ENCODE peak calls at places on chromosomes 3 and 15, in six cellular contexts. Z is fibroblast of lung; R is tibial artery; K is stimulated activated CD8-positive, alpha-beta memory T cell treated with anti-CD3 and anti-CD28 coated beads, Interleukin-7, amount 100 ng/mL, for 1 hour; I is kidney glomerular epithelial cell; F is erythroblast. E is an unnamed sample.

GRCh38 chr3:17891139-17891850 is 148.9 kb upstream of the TBC1D5 start:
- DNase-seq in I (no peak), K (no peak), R (no peak), F (peak), Z (no peak), E (peak)

GRCh38 chr15:61917457-61917856 is 142.8 kb downstream of the VPS13C start:
- DNase-seq in I (no peak), F (no peak), K (no peak), R (no peak), Z (no peak), E (no peak)

GRCh38 chr3:151690645-151691044 is 43.1 kb upstream of the AADACL2 start:
- DNase-seq in I (no peak), Z (no peak), F (no peak), R (no peak), K (no peak), E (no peak)

GRCh38 chr3:13879946-13880810 is at the start of gene WNT7A:
- DNase-seq in I (no peak), K (no peak), R (peak), Z (no peak), F (peak), E (no peak)

GRCh38 chr3:56904526-56905245 is 102.9 kb upstream of the ARHGEF3 start:
- DNase-seq in I (no peak), Z (peak), K (no peak), F (no peak), R (no peak), E (peak)

GRCh38 chr15:80010131-80010673 is 39.2 kb upstream of the BCL2A1 start:
- DNase-seq in I (no peak), K (no peak), F (no peak), Z (peak), R (no peak), E (peak)

GRCh38 chr3:14806641-14807263 is 12.0 kb upstream of the FGD5 start:
- DNase-seq in I (peak), Z (peak), K (no peak), F (no peak), R (peak), E (peak)

GRCh38 chr3:110576962-110577361 is 494.7 kb upstream of the NECTIN3 start:
- DNase-seq in F (no peak), I (peak), K (no peak), Z (peak), R (no peak), E (peak)

GRCh38 chr3:182766108-182766507 is 27.2 kb upstream of the ATP11B start:
- DNase-seq in I (no peak), R (no peak), Z (no peak), K (no peak), F (peak), E (no peak)

GRCh38 chr15:69224383-69224782 is 63.9 kb downstream of the GLCE start:
- DNase-seq in K (no peak), Z (no peak), R (no peak), I (no peak), F (no peak), E (peak)

GRCh38 chr15:92797168-92798052 is 102.7 kb upstream of the CHD2 start:
- DNase-seq in Z (peak), F (peak), K (no peak), I (peak), R (no peak), E (peak)

GRCh38 chr3:152272771-152273242 is 4.1 kb downstream of the MBNL1 start:
- DNase-seq in K (no peak), R (no peak), F (peak), Z (peak), I (no peak), E (peak)

GRCh38 chr3:148203263-148204010 is 494.3 kb upstream of the AGTR1 start:
- DNase-seq in K (no peak), F (no peak), Z (peak), R (no peak), I (no peak), E (no peak)

GRCh38 chr3:15819576-15819975 is 21.8 kb upstream of the ANKRD28 start:
- DNase-seq in I (peak), F (no peak), R (no peak), Z (no peak), K (no peak), E (peak)

GRCh38 chr3:111541391-111541790 is 606 bp upstream of the CD96 start:
- DNase-seq in I (no peak), Z (no peak), F (no peak), R (no peak), K (no peak), E (no peak)

GRCh38 chr3:160454995-160455394 is 5.4 kb upstream of the TRIM59 start:
- DNase-seq in R (no peak), K (no peak), F (no peak), I (no peak), Z (no peak), E (no peak)

GRCh38 chr15:38961886-38962285 is 397.3 kb upstream of the RASGRP1 start:
- DNase-seq in F (no peak), I (no peak), K (no peak), Z (peak), R (no peak), E (no peak)

GRCh38 chr15:78979456-78980320 is 34.8 kb upstream of the CTSH start:
- DNase-seq in R (peak), I (peak), F (peak), Z (peak), K (no peak), E (peak)

GRCh38 chr3:123411340-123412040 is 37.4 kb downstream of the ADCY5 start:
- DNase-seq in Z (no peak), F (no peak), I (no peak), K (no peak), R (no peak), E (peak)

GRCh38 chr15:49627407-49627877 is 6.6 kb downstream of the DTWD1 start:
- DNase-seq in I (peak), Z (peak), R (no peak), K (no peak), F (no peak), E (peak)

GRCh38 chr3:179450901-179451334 is 352 bp downstream of the GNB4 start:
- DNase-seq in K (no peak), I (no peak), F (peak), Z (peak), R (peak), E (no peak)

GRCh38 chr3:180142041-180142440 is 105.3 kb upstream of the PEX5L start:
- DNase-seq in F (no peak), R (no peak), I (no peak), Z (no peak), K (no peak), E (no peak)

GRCh38 chr3:102235679-102236078 is 199.1 kb upstream of the ZPLD1 start:
- DNase-seq in K (no peak), Z (peak), I (no peak), F (peak), R (no peak), E (peak)

GRCh38 chr3:70603103-70603502 is 290.7 kb upstream of the MDFIC2 start:
- DNase-seq in F (no peak), K (no peak), Z (no peak), R (no peak), I (no peak), E (no peak)